ENCODE peak calls at places on chromosomes 13 and 19, in four cellular contexts. One of them, this sample, is unnamed.

GRCh38 chr19:4633140-4633967 is 6.0 kb upstream of the TNFAIP8L1 start:
- DNase-seq in GM12878: peak
- DNase-seq in HCT116: peak
- DNase-seq in WTC11: peak
- DNase-seq in this sample: peak

GRCh38 chr19:48819366-48819816 is 8.6 kb upstream of the BCAT2 start:
- DNase-seq in GM12878: no peak
- DNase-seq in HCT116: peak
- DNase-seq in WTC11: no peak
- DNase-seq in this sample: no peak

GRCh38 chr13:19818223-19818842 is 35.6 kb upstream of the PSPC1 start:
- DNase-seq in GM12878: no peak
- DNase-seq in HCT116: peak
- DNase-seq in WTC11: peak
- DNase-seq in this sample: peak

GRCh38 chr19:17220207-17220758 is 5.1 kb downstream of the USE1 start:
- DNase-seq in GM12878: no peak
- DNase-seq in HCT116: no peak
- DNase-seq in WTC11: no peak
- DNase-seq in this sample: peak

GRCh38 chr19:8655340-8655709 is 24.9 kb downstream of the NFILZ start:
- DNase-seq in GM12878: no peak
- DNase-seq in HCT116: no peak
- DNase-seq in WTC11: no peak
- DNase-seq in this sample: peak

GRCh38 chr19:45323671-45324081 is 1.0 kb upstream of the CKM start:
- DNase-seq in GM12878: no peak
- DNase-seq in HCT116: no peak
- DNase-seq in WTC11: peak
- DNase-seq in this sample: no peak

GRCh38 chr19:48698046-48698445 is 2.3 kb downstream of the FUT2 start:
- DNase-seq in GM12878: no peak
- DNase-seq in HCT116: no peak
- DNase-seq in WTC11: no peak
- DNase-seq in this sample: no peak

GRCh38 chr13:38844581-38844980 is 146.1 kb downstream of the STOML3 start:
- DNase-seq in GM12878: no peak
- DNase-seq in HCT116: no peak
- DNase-seq in WTC11: no peak
- DNase-seq in this sample: no peak

GRCh38 chr19:51131780-51132680 is 7.3 kb downstream of the SIGLEC9 start:
- DNase-seq in GM12878: no peak
- DNase-seq in HCT116: peak
- DNase-seq in WTC11: no peak
- DNase-seq in this sample: peak

GRCh38 chr19:13718733-13719132 is 45.6 kb upstream of the MRI1 start:
- DNase-seq in GM12878: no peak
- DNase-seq in HCT116: no peak
- DNase-seq in WTC11: peak
- DNase-seq in this sample: peak

GRCh38 chr19:1746401-1747284 is 6.7 kb upstream of the ONECUT3 start:
- DNase-seq in GM12878: no peak
- DNase-seq in HCT116: peak
- DNase-seq in WTC11: no peak
- DNase-seq in this sample: peak

GRCh38 chr13:76210262-76210661 is 574.1 kb downstream of the LMO7 start:
- DNase-seq in GM12878: no peak
- DNase-seq in HCT116: no peak
- DNase-seq in WTC11: no peak
- DNase-seq in this sample: no peak

GRCh38 chr19:14167594-14168138 is 31.3 kb upstream of the ASF1B start:
- DNase-seq in GM12878: no peak
- DNase-seq in HCT116: no peak
- DNase-seq in WTC11: no peak
- DNase-seq in this sample: peak

GRCh38 chr19:10976200-10976892 is 15.5 kb downstream of the SMARCA4 start:
- DNase-seq in GM12878: no peak
- DNase-seq in HCT116: no peak
- DNase-seq in WTC11: no peak
- DNase-seq in this sample: no peak

GRCh38 chr13:48233886-48234488 is 981 bp downstream of the ITM2B start:
- DNase-seq in GM12878: peak
- DNase-seq in HCT116: no peak
- DNase-seq in WTC11: no peak
- DNase-seq in this sample: no peak

GRCh38 chr19:29404015-29404414 is 121.8 kb upstream of the VSTM2B start:
- DNase-seq in GM12878: no peak
- DNase-seq in HCT116: no peak
- DNase-seq in WTC11: no peak
- DNase-seq in this sample: no peak

GRCh38 chr13:65638572-65639168 is 1591.5 kb downstream of the PCDH9 start:
- DNase-seq in GM12878: no peak
- DNase-seq in HCT116: peak
- DNase-seq in WTC11: no peak
- DNase-seq in this sample: peak
- TF ChIP-seq MAX in GM12878: no peak
- TF ChIP-seq MAX in HCT116: no peak
- TF ChIP-seq MAX in WTC11: no peak
- TF ChIP-seq MAX in this sample: no peak

DNA sequence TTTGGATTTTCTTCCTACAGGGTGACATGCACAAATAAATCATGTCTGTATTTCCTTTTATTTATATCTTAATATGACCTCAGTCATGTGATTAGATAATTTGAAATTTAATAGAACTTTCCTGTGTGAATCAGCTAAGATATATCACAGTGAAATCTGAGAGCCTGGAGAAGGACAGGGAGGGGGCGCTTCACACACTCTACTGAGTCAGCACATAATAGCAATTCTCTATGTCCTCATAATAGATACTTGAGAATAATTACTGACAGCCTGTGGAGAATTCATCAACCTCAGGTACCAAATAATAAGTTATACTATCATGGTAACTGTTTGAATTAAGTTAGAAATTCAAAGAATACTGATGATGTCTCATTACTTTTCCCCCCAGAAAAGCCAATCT is 98.0 kb upstream of the SLC10A2 start:
- DNase-seq in GM12878: no peak
- DNase-seq in HCT116: no peak
- DNase-seq in WTC11: no peak
- DNase-seq in this sample: no peak
- TF ChIP-seq MAX in GM12878: no peak
- TF ChIP-seq MAX in HCT116: no peak
- TF ChIP-seq MAX in WTC11: no peak
- TF ChIP-seq MAX in this sample: no peak

GRCh38 chr13:113798200-113798811 is 39.3 kb downstream of the TMEM255B start:
- DNase-seq in GM12878: no peak
- DNase-seq in HCT116: no peak
- DNase-seq in WTC11: no peak
- DNase-seq in this sample: no peak
- TF ChIP-seq MAX in GM12878: no peak
- TF ChIP-seq MAX in HCT116: no peak
- TF ChIP-seq MAX in WTC11: no peak
- TF ChIP-seq MAX in this sample: no peak

GRCh38 chr13:21133077-21133476 is 43.3 kb downstream of the SKA3 start:
- DNase-seq in GM12878: no peak
- DNase-seq in HCT116: no peak
- DNase-seq in WTC11: no peak
- DNase-seq in this sample: no peak

GRCh38 chr13:21134475-21134874 is 41.9 kb downstream of the SKA3 start:
- DNase-seq in GM12878: no peak
- DNase-seq in HCT116: no peak
- DNase-seq in WTC11: no peak
- DNase-seq in this sample: no peak

GRCh38 chr13:21124853-21125252 is 51.5 kb downstream of the SKA3 start:
- DNase-seq in GM12878: no peak
- DNase-seq in HCT116: no peak
- DNase-seq in WTC11: no peak
- DNase-seq in this sample: peak

GRCh38 chr13:21130116-21130515 is 46.2 kb downstream of the SKA3 start:
- DNase-seq in GM12878: no peak
- DNase-seq in HCT116: no peak
- DNase-seq in WTC11: no peak
- DNase-seq in this sample: no peak
- TF ChIP-seq MAX in GM12878: no peak
- TF ChIP-seq MAX in HCT116: no peak
- TF ChIP-seq MAX in WTC11: no peak
- TF ChIP-seq MAX in this sample: no peak

GRCh38 chr13:111338841-111339240 is 18.4 kb downstream of the TEX29 start:
- DNase-seq in GM12878: no peak
- DNase-seq in HCT116: no peak
- DNase-seq in WTC11: no peak
- DNase-seq in this sample: no peak
- TF ChIP-seq MAX in GM12878: no peak
- TF ChIP-seq MAX in HCT116: no peak
- TF ChIP-seq MAX in WTC11: no peak
- TF ChIP-seq MAX in this sample: no peak

GRCh38 chr13:41562083-41562482 is 104.7 kb downstream of the RGCC start:
- DNase-seq in GM12878: no peak
- DNase-seq in HCT116: no peak
- DNase-seq in WTC11: no peak
- DNase-seq in this sample: no peak
- TF ChIP-seq MAX in GM12878: no peak
- TF ChIP-seq MAX in HCT116: no peak
- TF ChIP-seq MAX in WTC11: no peak
- TF ChIP-seq MAX in this sample: no peak

DNA sequence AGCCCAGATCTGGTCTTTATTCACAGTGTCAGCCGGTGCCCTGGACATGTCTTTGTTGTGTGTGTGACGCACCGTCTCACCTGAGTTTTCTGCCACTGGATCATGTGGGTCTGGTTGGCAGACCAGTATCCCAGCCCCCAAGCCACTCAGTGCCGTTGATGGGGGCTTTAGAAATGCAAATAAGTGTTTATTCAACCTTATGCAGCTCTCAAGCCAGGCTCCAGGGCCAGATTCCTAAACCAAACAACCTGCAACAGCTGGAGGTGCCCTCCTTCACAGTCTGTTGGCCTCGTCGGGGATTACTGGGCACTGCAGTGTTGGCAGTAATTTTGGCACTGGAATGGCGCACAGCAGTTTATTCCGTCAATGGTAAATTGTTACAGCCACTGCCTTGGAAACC is 21.6 kb downstream of the FAM124A start:
- DNase-seq in GM12878: no peak
- DNase-seq in HCT116: no peak
- DNase-seq in WTC11: peak
- DNase-seq in this sample: no peak
- TF ChIP-seq MAX in GM12878: no peak
- TF ChIP-seq MAX in HCT116: no peak
- TF ChIP-seq MAX in WTC11: peak
- TF ChIP-seq MAX in this sample: no peak

DNA sequence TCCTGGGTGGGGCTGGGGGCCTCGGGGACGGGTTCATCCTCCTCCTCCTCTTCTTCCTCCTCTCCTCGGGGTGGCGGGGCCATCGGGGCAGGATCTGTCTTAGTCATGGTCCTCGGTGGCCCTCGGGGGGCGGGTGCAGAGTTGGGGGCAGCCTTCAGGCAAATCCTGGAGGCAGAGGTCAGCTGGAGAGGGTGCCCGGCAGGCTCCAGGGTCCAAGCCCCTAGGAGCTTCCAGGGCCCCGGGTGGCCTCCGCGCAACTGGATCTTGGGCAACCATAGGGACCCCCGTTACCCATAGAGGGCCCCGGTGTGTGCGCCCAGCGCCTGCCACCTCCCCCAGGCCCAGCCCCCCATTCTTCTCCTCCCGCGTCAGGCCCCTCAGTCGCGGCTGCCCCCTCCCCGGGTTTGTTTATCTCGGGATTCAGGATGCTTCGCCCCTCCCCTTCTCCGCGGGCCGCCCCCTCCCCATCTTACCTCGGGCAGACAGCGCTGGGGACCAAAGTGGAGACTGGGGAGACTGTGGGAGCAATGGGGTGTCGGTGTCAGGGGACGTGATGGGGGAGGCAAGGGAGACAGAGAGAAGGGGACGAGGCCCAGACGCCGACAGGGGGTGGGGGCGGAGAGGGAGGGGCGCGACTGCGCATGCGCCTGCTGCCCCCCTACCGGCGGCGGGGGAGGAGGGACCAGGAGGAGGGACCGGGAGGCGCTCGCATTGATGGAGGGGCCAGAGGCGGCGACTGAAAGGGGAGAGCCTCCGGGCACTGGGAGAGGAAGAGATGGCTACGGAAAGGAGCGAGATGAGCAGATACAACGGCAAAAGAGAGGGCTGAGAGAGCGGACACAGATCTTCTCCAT is at the start of gene CLIP3:
- DNase-seq in GM12878: no peak
- DNase-seq in HCT116: no peak
- DNase-seq in WTC11: peak
- DNase-seq in this sample: no peak
- TF ChIP-seq MAX in GM12878: no peak
- TF ChIP-seq MAX in HCT116: no peak
- TF ChIP-seq MAX in WTC11: no peak
- TF ChIP-seq MAX in this sample: no peak

GRCh38 chr19:19849056-19849455 is 16.6 kb upstream of the ZNF253 start:
- DNase-seq in GM12878: no peak
- DNase-seq in HCT116: no peak
- DNase-seq in WTC11: no peak
- DNase-seq in this sample: no peak

DNA sequence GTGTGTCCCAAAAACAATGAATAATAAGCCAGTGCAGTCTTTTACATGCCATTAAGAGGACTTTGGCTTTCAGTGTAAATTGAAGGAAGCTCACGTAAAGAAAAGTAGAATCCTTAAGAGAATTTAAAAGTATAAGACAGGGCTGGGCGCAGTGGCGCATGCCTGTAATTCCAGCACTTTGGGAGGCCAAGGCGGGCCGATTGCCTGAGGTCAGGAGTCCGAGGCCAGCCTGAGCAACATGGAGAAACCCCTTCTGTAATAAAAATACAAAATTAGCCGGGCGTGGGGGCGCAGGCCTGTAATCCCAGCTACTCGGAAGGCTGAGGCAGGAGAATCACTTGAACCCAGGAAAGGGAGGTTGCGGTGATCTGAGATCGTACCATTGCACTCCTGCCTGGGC is 17.9 kb upstream of the ZNF253 start:
- DNase-seq in GM12878: no peak
- DNase-seq in HCT116: no peak
- DNase-seq in WTC11: no peak
- DNase-seq in this sample: no peak
- TF ChIP-seq MAX in GM12878: no peak
- TF ChIP-seq MAX in HCT116: no peak
- TF ChIP-seq MAX in WTC11: no peak
- TF ChIP-seq MAX in this sample: no peak